ENCODE peak calls at places on chromosomes 13 and 19, in six cellular contexts. Y is HepG2, B is PC-9, P is A673, N is PC-3, D is hepatocyte. A is an unnamed sample.
A peak's percentile ranks its signal among the peaks of the same experiment; 100 is the strongest.

GRCh38 chr13:99659234-99659633 is 158.0 kb downstream of the TM9SF2 start:
- DNase-seq in Y (no peak), B (peak; percentile 30), P (no peak), N (no peak), D (no peak), A (no peak)

GRCh38 chr19:12956446-12957388 is at the start of gene GADD45GIP1:
- DNase-seq in Y (peak; percentile 67), B (peak; percentile 75), P (peak; percentile 93), N (peak; percentile 91), D (peak; percentile 86), A (peak; percentile 73)

GRCh38 chr13:112441779-112442310 is 65.7 kb downstream of the SPACA7 start:
- DNase-seq in Y (no peak), B (no peak), P (no peak), N (no peak), D (no peak), A (no peak)

GRCh38 chr19:6662692-6663091 is 7.3 kb downstream of the TNFSF14 start:
- DNase-seq in Y (no peak), B (no peak), P (no peak), N (no peak), D (no peak), A (no peak)

GRCh38 chr13:39263033-39263432 is 224.8 kb downstream of the NHLRC3 start:
- DNase-seq in Y (peak; percentile 23), B (no peak), P (peak; percentile 78), N (peak; percentile 65), D (peak; percentile 46), A (peak; percentile 50)

GRCh38 chr13:26011996-26012688 is 39.7 kb downstream of the SHISA2 start:
- DNase-seq in Y (no peak), B (no peak), P (peak; percentile 25), N (no peak), D (no peak), A (no peak)

GRCh38 chr13:98930014-98930625 is 47.7 kb downstream of the DOCK9 start:
- DNase-seq in Y (no peak), B (peak; percentile 9), P (no peak), N (no peak), D (peak; percentile 29), A (no peak)

GRCh38 chr13:50889317-50889716 is 20.3 kb upstream of the RNASEH2B start:
- DNase-seq in Y (no peak), B (no peak), P (no peak), N (no peak), D (no peak), A (no peak)

GRCh38 chr13:85969331-85969730 is 170.1 kb upstream of the SLITRK6 start:
- DNase-seq in Y (no peak), B (no peak), P (no peak), N (no peak), D (no peak), A (no peak)

GRCh38 chr19:5128251-5128931 is 159.5 kb downstream of the KDM4B start:
- DNase-seq in Y (no peak), B (no peak), P (peak; percentile 88), N (no peak), D (peak; percentile 89), A (peak; percentile 59)

GRCh38 chr13:43573787-43574562 is 212.8 kb downstream of the ENOX1 start:
- DNase-seq in Y (no peak), B (no peak), P (peak; percentile 12), N (no peak), D (no peak), A (peak; percentile 28)

GRCh38 chr13:110332750-110333149 is 25.7 kb downstream of the COL4A2 start:
- DNase-seq in Y (no peak), B (no peak), P (no peak), N (no peak), D (no peak), A (peak; percentile 74)

GRCh38 chr13:91228083-91228482 is 119.4 kb upstream of the MIR17HG start:
- DNase-seq in Y (no peak), B (no peak), P (no peak), N (no peak), D (no peak), A (no peak)

GRCh38 chr13:109146912-109147624 is 517.7 kb downstream of the MYO16 start:
- DNase-seq in Y (no peak), B (peak; percentile 59), P (peak; percentile 66), N (peak; percentile 95), D (no peak), A (peak; percentile 65)

GRCh38 chr19:43858174-43858573 is 31.1 kb downstream of the ZNF283 start:
- DNase-seq in Y (no peak), B (no peak), P (no peak), N (no peak), D (no peak), A (no peak)

GRCh38 chr19:55641376-55642152 is 762 bp downstream of the ZNF580 start:
- DNase-seq in Y (no peak), B (no peak), P (peak; percentile 55), N (no peak), D (no peak), A (peak; percentile 41)

GRCh38 chr13:108033800-108034707 is 181.3 kb downstream of the LIG4 start:
- DNase-seq in Y (peak; percentile 18), B (peak; percentile 68), P (no peak), N (peak; percentile 47), D (no peak), A (peak; percentile 1)

GRCh38 chr13:77313923-77314322 is 13.0 kb downstream of the MYCBP2 start:
- DNase-seq in Y (no peak), B (no peak), P (no peak), N (no peak), D (no peak), A (no peak)

GRCh38 chr13:110304256-110304655 is 2.7 kb downstream of the COL4A1 start:
- DNase-seq in Y (no peak), B (peak; percentile 82), P (no peak), N (no peak), D (peak; percentile 35), A (peak; percentile 55)

GRCh38 chr19:52494518-52494917 is 33.0 kb upstream of the ZNF808 start:
- DNase-seq in Y (no peak), B (peak; percentile 46), P (no peak), N (peak; percentile 74), D (no peak), A (no peak)

GRCh38 chr19:45439190-45439568 is 15.5 kb upstream of the ERCC1 start:
- DNase-seq in Y (no peak), B (no peak), P (no peak), N (no peak), D (no peak), A (no peak)

GRCh38 chr19:45442408-45442926 is 18.8 kb upstream of the ERCC1 start:
- DNase-seq in Y (no peak), B (no peak), P (no peak), N (no peak), D (no peak), A (no peak)

GRCh38 chr19:45439569-45440258 is 16.0 kb upstream of the ERCC1 start:
- DNase-seq in Y (no peak), B (no peak), P (peak; percentile 87), N (peak; percentile 66), D (peak; percentile 91), A (peak; percentile 74)

GRCh38 chr19:45440873-45441654 is 17.3 kb upstream of the ERCC1 start:
- DNase-seq in Y (no peak), B (no peak), P (peak; percentile 60), N (peak; percentile 34), D (peak; percentile 43), A (peak; percentile 50)

GRCh38 chr19:45440259-45440638 is 16.5 kb upstream of the ERCC1 start:
- DNase-seq in Y (no peak), B (no peak), P (no peak), N (no peak), D (no peak), A (no peak)
- H3K27ac ChIP-seq in Y (no peak overlapping the region), B (no peak overlapping the region), P (peak overlapping the region; percentile 93), N (peak overlapping the region; percentile 20), D (peak overlapping the region; percentile 87), A (peak overlapping the region; percentile 87)

GRCh38 chr19:19384486-19384885 is 21.0 kb upstream of the GATAD2A start:
- DNase-seq in Y (no peak), B (no peak), P (no peak), N (no peak), D (no peak), A (no peak)

GRCh38 chr19:19387108-19387507 is 18.4 kb upstream of the GATAD2A start:
- DNase-seq in Y (no peak), B (no peak), P (no peak), N (no peak), D (no peak), A (no peak)

GRCh38 chr19:19385900-19386339 is 19.6 kb upstream of the GATAD2A start:
- DNase-seq in Y (no peak), B (peak; percentile 50), P (no peak), N (no peak), D (no peak), A (peak; percentile 42)

GRCh38 chr19:19385131-19385899 is 20.2 kb upstream of the GATAD2A start:
- DNase-seq in Y (peak; percentile 99), B (peak; percentile 99), P (peak; percentile 100), N (peak; percentile 99), D (peak; percentile 100), A (peak; percentile 100)

GRCh38 chr19:19386373-19386869 is 19.1 kb upstream of the GATAD2A start:
- DNase-seq in Y (no peak), B (no peak), P (no peak), N (no peak), D (no peak), A (no peak)
- TF ChIP-seq CTCF in Y (peak; percentile 30), B (peak; percentile 45), P (peak; percentile 40), N (peak; percentile 38), D (peak; percentile 4), A (peak; percentile 29)

GRCh38 chr19:383922-384800 is 24.8 kb downstream of the C2CD4C start:
- DNase-seq in Y (peak; percentile 22), B (no peak), P (peak; percentile 40), N (no peak), D (peak; percentile 49), A (no peak)
- TF ChIP-seq EZH2 in Y (peak; percentile 65), B (no peak), P (no peak), N (no peak), D (no peak), A (no peak)

GRCh38 chr19:15200575-15201364 is at the start of gene NOTCH3:
- DNase-seq in Y (no peak), B (no peak), P (no peak), N (peak; percentile 28), D (peak; percentile 74), A (no peak)
- H3K27ac ChIP-seq in Y (no peak within 1 kb of the TSS), B (peak within 1 kb of the TSS; percentile 75), P (peak within 1 kb of the TSS; percentile 73), N (peak within 1 kb of the TSS; percentile 73), D (peak within 1 kb of the TSS; percentile 91), A (peak within 1 kb of the TSS; percentile 27)

GRCh38 chr13:64488731-64489130 is 2741.4 kb downstream of the PCDH9 start:
- DNase-seq in Y (no peak), B (no peak), P (no peak), N (no peak), D (no peak), A (no peak)
- TF ChIP-seq CTCF in Y (no peak), B (no peak), P (no peak), N (no peak), D (no peak), A (no peak)